ENCODE peak calls at places on chromosomes 5 and 9, in eight cellular contexts. W, P, U, N, C, G, J and F are unnamed samples.

GRCh38 chr5:167064199-167064811 is 1227.1 kb upstream of the WWC1 start:
- DNase-seq in U (no peak), G (no peak), W (no peak), N (no peak), J (no peak), C (no peak), P (peak), F (no peak)

GRCh38 chr5:56323505-56323904 is 90.4 kb upstream of the ANKRD55 start:
- DNase-seq in P (no peak), G (peak), W (peak), J (no peak), U (no peak), N (peak), C (peak), F (peak)

GRCh38 chr5:138725153-138725884 is 27.9 kb upstream of the CTNNA1 start:
- DNase-seq in N (peak), P (peak), G (peak), U (peak), C (peak), J (no peak), W (peak), F (peak)

GRCh38 chr9:93677641-93678136 is 101.3 kb downstream of the PHF2 start:
- DNase-seq in C (no peak), W (no peak), N (no peak), U (no peak), J (no peak), G (no peak), P (no peak), F (no peak)

GRCh38 chr5:64229163-64229774 is 63.6 kb downstream of the RNF180 start:
- DNase-seq in J (peak), P (peak), U (peak), C (peak), W (peak), G (peak), N (no peak), F (peak)

GRCh38 chr9:1837453-1838084 is 177.6 kb upstream of the SMARCA2 start:
- DNase-seq in J (peak), U (no peak), G (peak), P (peak), C (peak), N (no peak), W (no peak), F (peak)

GRCh38 chr9:129320575-129321311 is 142.7 kb upstream of the IER5L start:
- DNase-seq in J (peak), N (peak), G (peak), U (peak), P (peak), W (peak), C (peak), F (peak)

GRCh38 chr9:69919461-69920061 is 98.9 kb downstream of the CFAP95 start:
- DNase-seq in G (peak), P (peak), C (peak), N (peak), U (peak), W (peak), J (peak), F (peak)

GRCh38 chr5:135553688-135554462 is 18.1 kb upstream of the NEUROG1 start:
- DNase-seq in W (peak), G (peak), U (no peak), J (peak), N (peak), P (peak), C (peak), F (no peak)

GRCh38 chr5:134553816-134554215 is 28.3 kb downstream of the JADE2 start:
- DNase-seq in J (no peak), U (peak), P (no peak), C (no peak), W (no peak), N (no peak), G (no peak), F (peak)
- H3K4me3 ChIP-seq in J (no peak), U (no peak), P (no peak), C (no peak), W (no peak), N (no peak), G (no peak), F (no peak)

GRCh38 chr5:174720612-174721521 is 3.5 kb upstream of the MSX2 start:
- DNase-seq in C (peak), J (no peak), U (no peak), G (peak), P (peak), N (no peak), W (no peak), F (no peak)

GRCh38 chr5:174720066-174720611 is 4.2 kb upstream of the MSX2 start:
- DNase-seq in P (peak), G (no peak), N (no peak), U (no peak), W (no peak), C (no peak), J (no peak), F (no peak)

GRCh38 chr5:174722500-174722899 is 1.9 kb upstream of the MSX2 start:
- DNase-seq in N (no peak), G (no peak), P (no peak), U (no peak), W (no peak), J (no peak), C (no peak), F (no peak)

GRCh38 chr5:174723315-174723978 is 935 bp upstream of the MSX2 start:
- DNase-seq in W (no peak), P (peak), N (no peak), C (no peak), G (no peak), U (no peak), J (no peak), F (no peak)

DNA sequence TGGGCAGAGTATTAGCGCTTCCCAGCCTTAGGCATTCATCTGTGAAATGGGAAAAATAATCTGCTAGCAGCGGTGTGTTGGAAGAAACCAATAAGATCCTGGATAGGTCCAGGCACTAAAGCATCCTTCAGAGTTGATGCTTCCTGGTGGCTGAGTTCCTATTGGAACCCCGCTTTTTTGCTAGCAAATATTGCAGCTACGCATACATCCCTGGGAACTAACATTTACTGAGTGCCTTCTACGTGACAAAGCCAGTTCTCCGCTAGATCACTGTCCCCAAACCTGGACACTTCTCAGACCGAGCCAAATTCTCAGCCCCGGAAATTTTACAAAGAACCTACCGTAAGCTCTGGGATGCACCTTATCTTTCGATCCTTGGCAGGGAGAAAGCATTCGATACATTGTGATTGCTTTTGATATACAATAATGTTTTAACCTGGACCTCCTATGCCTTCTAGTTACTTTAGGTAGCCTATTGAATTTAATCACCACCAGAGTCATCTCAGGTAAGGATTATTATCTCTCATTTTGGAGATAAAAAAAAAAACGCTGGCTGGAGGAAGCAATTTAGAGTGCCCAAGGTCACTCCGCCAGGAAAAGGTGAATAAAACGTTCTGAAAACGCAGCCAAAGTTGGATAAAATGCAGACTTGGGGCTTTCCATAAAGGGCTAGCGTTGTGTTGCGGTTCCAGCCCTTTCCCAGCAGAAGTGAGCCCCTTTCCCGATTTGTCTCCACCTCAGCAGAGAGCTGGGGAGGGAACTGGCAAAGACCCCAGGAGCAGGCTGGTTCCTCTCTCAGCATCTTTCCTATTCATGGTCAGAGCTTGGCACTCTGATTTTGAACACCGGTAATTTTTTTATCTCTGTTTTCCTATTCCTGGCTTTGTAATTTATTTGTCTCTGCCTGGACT is 2.6 kb upstream of the MSX2 start:
- DNase-seq in U (no peak), G (no peak), N (no peak), P (no peak), W (no peak), J (no peak), C (no peak), F (no peak)
- TF ChIP-seq EZH2 in U (no peak), G (no peak), N (no peak), P (peak), W (no peak), J (no peak), C (peak), F (peak)

DNA sequence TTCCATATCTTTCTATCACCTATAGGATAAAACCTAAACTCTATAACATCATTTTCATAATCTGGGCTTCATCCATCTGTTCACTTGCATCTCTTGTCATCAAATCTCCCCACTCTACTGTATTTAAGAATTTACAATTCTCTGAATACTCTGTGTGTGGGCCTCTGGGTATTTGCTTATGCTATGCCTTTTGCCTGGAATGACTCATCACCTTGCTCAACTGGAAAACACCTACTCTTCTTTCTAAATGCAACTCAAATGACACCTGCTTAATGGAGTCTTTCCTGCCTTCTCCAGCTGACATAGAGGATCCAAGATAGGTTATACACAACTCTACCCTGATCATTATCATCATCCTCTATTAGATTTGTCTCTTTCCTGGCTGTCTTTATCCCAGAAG is 421.7 kb downstream of the SPATA31D1 start:
- DNase-seq in W (peak), P (no peak), N (no peak), G (no peak), C (peak), J (no peak), U (no peak), F (no peak)
- H3K4me2 ChIP-seq in W (no peak), P (no peak), N (no peak), G (no peak), C (no peak), J (no peak), U (no peak), F (no peak)

DNA sequence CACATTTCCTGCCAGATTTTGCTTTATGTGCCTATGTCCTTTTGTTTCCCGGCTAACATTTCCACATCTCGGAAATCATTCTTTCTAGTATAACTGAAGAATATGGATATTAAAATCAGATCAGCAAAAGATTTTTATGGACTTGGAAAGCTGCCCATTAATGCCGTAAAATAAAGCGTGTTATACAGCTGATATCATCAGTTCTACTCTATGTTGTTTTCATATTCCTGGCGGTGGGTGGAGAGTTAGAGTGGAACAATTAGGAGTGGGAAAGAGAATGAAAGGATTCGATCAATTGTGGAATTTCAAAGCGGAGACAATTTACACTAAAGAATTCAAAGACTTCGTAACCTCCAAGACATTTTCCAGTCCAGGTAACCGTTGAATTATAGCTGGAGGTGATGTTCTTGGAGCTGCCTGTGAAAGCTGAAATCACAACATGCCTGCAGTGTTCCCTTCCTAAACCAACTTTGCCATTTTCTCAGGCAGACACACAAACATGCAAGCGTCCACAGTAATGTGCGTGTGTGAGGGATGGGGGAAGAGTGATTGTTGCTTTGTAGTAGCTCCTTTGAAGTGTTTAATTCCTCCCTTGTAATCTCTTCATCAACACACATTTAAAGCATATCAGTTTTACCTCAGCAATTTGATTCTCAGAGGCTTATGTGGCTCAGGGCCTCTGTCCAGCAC is 543.9 kb downstream of the RAB3C start:
- DNase-seq in W (peak), C (peak), G (no peak), P (no peak), J (no peak), U (peak), N (peak), F (peak)
- H3K4me3 ChIP-seq in W (peak), C (peak), G (no peak), P (peak), J (no peak), U (no peak), N (no peak), F (peak)

GRCh38 chr9:122225323-122226141 is 3.2 kb downstream of the LHX6 start:
- DNase-seq in G (no peak), W (no peak), U (no peak), J (no peak), C (peak), N (no peak), P (no peak), F (no peak)
- TF ChIP-seq EZH2 in G (no peak), W (no peak), U (peak), J (no peak), C (no peak), N (no peak), P (no peak), F (no peak)

GRCh38 chr9:133894377-133895321 is 97.5 kb downstream of the VAV2 start:
- DNase-seq in C (no peak), G (no peak), P (no peak), J (no peak), N (no peak), U (no peak), W (no peak), F (no peak)

GRCh38 chr9:133893191-133893994 is 98.7 kb downstream of the VAV2 start:
- DNase-seq in N (no peak), W (no peak), J (no peak), G (no peak), P (no peak), U (no peak), C (no peak), F (no peak)

GRCh38 chr9:133895335-133895734 is 96.8 kb downstream of the VAV2 start:
- DNase-seq in P (no peak), U (no peak), W (no peak), J (no peak), N (no peak), C (no peak), G (no peak), F (no peak)

GRCh38 chr9:133901184-133901835 is 90.8 kb downstream of the VAV2 start:
- DNase-seq in J (no peak), N (no peak), U (no peak), C (no peak), W (no peak), G (no peak), P (no peak), F (no peak)

GRCh38 chr9:133897675-133898074 is 94.4 kb downstream of the VAV2 start:
- DNase-seq in W (no peak), N (no peak), C (peak), U (no peak), G (no peak), J (no peak), P (no peak), F (no peak)
- H3K4me2 ChIP-seq in W (no peak), N (no peak), C (peak), U (no peak), G (no peak), J (no peak), P (no peak), F (no peak)